ENCODE peak calls at places on chromosomes 12 and 14, in four cellular contexts. One of them, this sample, is unnamed.

GRCh38 chr14:50792634-50793068 is 38.3 kb downstream of the NIN start:
- DNase-seq in left ventricle myocardium superior: peak; percentile 35
- DNase-seq in stimulated activated CD8-positive, alpha-beta memory T cell treated with anti-CD3 and anti-CD28 coated beads, Interleukin-15, amount 100 ng/mL, for 24 hours: no peak
- DNase-seq in kidney tubule cell: no peak
- DNase-seq in this sample: no peak

GRCh38 chr12:115216300-115216699 is 532.3 kb upstream of the TBX3 start:
- DNase-seq in left ventricle myocardium superior: no peak
- DNase-seq in kidney tubule cell: peak; percentile 50
- DNase-seq in stimulated activated CD8-positive, alpha-beta memory T cell treated with anti-CD3 and anti-CD28 coated beads, Interleukin-15, amount 100 ng/mL, for 24 hours: no peak
- DNase-seq in this sample: no peak

GRCh38 chr12:29578070-29578469 is 80.6 kb upstream of the OVCH1 start:
- DNase-seq in kidney tubule cell: no peak
- DNase-seq in stimulated activated CD8-positive, alpha-beta memory T cell treated with anti-CD3 and anti-CD28 coated beads, Interleukin-15, amount 100 ng/mL, for 24 hours: no peak
- DNase-seq in left ventricle myocardium superior: no peak
- DNase-seq in this sample: no peak

GRCh38 chr12:122880668-122881067 is 15.3 kb downstream of the VPS37B start:
- DNase-seq in stimulated activated CD8-positive, alpha-beta memory T cell treated with anti-CD3 and anti-CD28 coated beads, Interleukin-15, amount 100 ng/mL, for 24 hours: no peak
- DNase-seq in kidney tubule cell: no peak
- DNase-seq in left ventricle myocardium superior: no peak
- DNase-seq in this sample: no peak

GRCh38 chr14:56676042-56676441 is 96.4 kb downstream of the TMEM260 start:
- DNase-seq in kidney tubule cell: no peak
- DNase-seq in stimulated activated CD8-positive, alpha-beta memory T cell treated with anti-CD3 and anti-CD28 coated beads, Interleukin-15, amount 100 ng/mL, for 24 hours: no peak
- DNase-seq in left ventricle myocardium superior: no peak
- DNase-seq in this sample: no peak

GRCh38 chr12:104596128-104596799 is 139.5 kb downstream of the CHST11 start:
- DNase-seq in kidney tubule cell: no peak
- DNase-seq in left ventricle myocardium superior: peak; percentile 36
- DNase-seq in stimulated activated CD8-positive, alpha-beta memory T cell treated with anti-CD3 and anti-CD28 coated beads, Interleukin-15, amount 100 ng/mL, for 24 hours: no peak
- DNase-seq in this sample: no peak

GRCh38 chr12:75722714-75723200 is 211.3 kb upstream of the KRR1 start:
- DNase-seq in stimulated activated CD8-positive, alpha-beta memory T cell treated with anti-CD3 and anti-CD28 coated beads, Interleukin-15, amount 100 ng/mL, for 24 hours: no peak
- DNase-seq in left ventricle myocardium superior: no peak
- DNase-seq in kidney tubule cell: peak; percentile 87
- DNase-seq in this sample: peak; percentile 62

GRCh38 chr14:22539831-22540230 is 49.2 kb downstream of the DAD1 start:
- DNase-seq in kidney tubule cell: peak; percentile 30
- DNase-seq in stimulated activated CD8-positive, alpha-beta memory T cell treated with anti-CD3 and anti-CD28 coated beads, Interleukin-15, amount 100 ng/mL, for 24 hours: no peak
- DNase-seq in left ventricle myocardium superior: no peak
- DNase-seq in this sample: no peak

GRCh38 chr12:13189254-13189653 is 7.3 kb upstream of the EMP1 start:
- DNase-seq in left ventricle myocardium superior: no peak
- DNase-seq in stimulated activated CD8-positive, alpha-beta memory T cell treated with anti-CD3 and anti-CD28 coated beads, Interleukin-15, amount 100 ng/mL, for 24 hours: no peak
- DNase-seq in kidney tubule cell: no peak
- DNase-seq in this sample: no peak

GRCh38 chr12:79834712-79835376 is 100.1 kb downstream of the PPP1R12A start:
- DNase-seq in left ventricle myocardium superior: no peak
- DNase-seq in stimulated activated CD8-positive, alpha-beta memory T cell treated with anti-CD3 and anti-CD28 coated beads, Interleukin-15, amount 100 ng/mL, for 24 hours: no peak
- DNase-seq in kidney tubule cell: peak; percentile 36
- DNase-seq in this sample: no peak

GRCh38 chr12:6950944-6951540 is at the start of gene PTPN6:
- DNase-seq in kidney tubule cell: no peak
- DNase-seq in stimulated activated CD8-positive, alpha-beta memory T cell treated with anti-CD3 and anti-CD28 coated beads, Interleukin-15, amount 100 ng/mL, for 24 hours: no peak
- DNase-seq in left ventricle myocardium superior: peak; percentile 80
- DNase-seq in this sample: peak; percentile 53

GRCh38 chr12:69553626-69554248 is 31.5 kb upstream of the CCT2 start:
- DNase-seq in stimulated activated CD8-positive, alpha-beta memory T cell treated with anti-CD3 and anti-CD28 coated beads, Interleukin-15, amount 100 ng/mL, for 24 hours: no peak
- DNase-seq in left ventricle myocardium superior: no peak
- DNase-seq in kidney tubule cell: peak; percentile 46
- DNase-seq in this sample: no peak

GRCh38 chr12:42039599-42039998 is 105.1 kb downstream of the GXYLT1 start:
- DNase-seq in stimulated activated CD8-positive, alpha-beta memory T cell treated with anti-CD3 and anti-CD28 coated beads, Interleukin-15, amount 100 ng/mL, for 24 hours: no peak
- DNase-seq in kidney tubule cell: no peak
- DNase-seq in left ventricle myocardium superior: no peak
- DNase-seq in this sample: no peak

GRCh38 chr14:74846968-74847549 is 28.9 kb downstream of the PROX2 start:
- DNase-seq in left ventricle myocardium superior: no peak
- DNase-seq in kidney tubule cell: peak; percentile 38
- DNase-seq in stimulated activated CD8-positive, alpha-beta memory T cell treated with anti-CD3 and anti-CD28 coated beads, Interleukin-15, amount 100 ng/mL, for 24 hours: no peak
- DNase-seq in this sample: no peak

GRCh38 chr12:21881950-21882349 is 59.3 kb downstream of the ABCC9 start:
- DNase-seq in kidney tubule cell: no peak
- DNase-seq in stimulated activated CD8-positive, alpha-beta memory T cell treated with anti-CD3 and anti-CD28 coated beads, Interleukin-15, amount 100 ng/mL, for 24 hours: no peak
- DNase-seq in left ventricle myocardium superior: peak; percentile 56
- DNase-seq in this sample: no peak

This sample was measured in ureter.